ENCODE peak calls at places on chromosomes 11 and 22, in ten cellular contexts. R is heart right ventricle; F is endodermal cell; G is SJSA1; A is GM23248; E is mucosa of descending colon; H is body of pancreas; J is tibial nerve; O is upper lobe of right lung; T is naive thymus-derived CD4-positive, alpha-beta T cell. P is an unnamed sample. For H3K36me3, the result is how much of the 10 kb centered on the place peaks cover.

GRCh38 chr11:112619106-112619505 is 342.1 kb upstream of the NCAM1 start:
- DNase-seq in E (no peak), R (no peak), F (no peak), G (no peak), O (no peak), J (no peak), T (no peak), A (no peak), H (no peak), P (no peak)

GRCh38 chr11:33912405-33913361 is 20.8 kb upstream of the LMO2 start:
- DNase-seq in H (no peak), E (no peak), R (no peak), F (no peak), G (no peak), J (no peak), A (peak), O (no peak), T (no peak), P (no peak)

GRCh38 chr11:114366331-114367243 is 33.7 kb downstream of the C11orf71 start:
- DNase-seq in A (peak), G (peak), E (no peak), T (no peak), O (no peak), F (no peak), H (no peak), R (no peak), J (no peak), P (no peak)

GRCh38 chr11:118142081-118142480 is 10.5 kb downstream of the SCN4B start:
- DNase-seq in F (peak), A (peak), J (no peak), T (no peak), O (peak), G (no peak), R (no peak), H (no peak), E (no peak), P (no peak)

GRCh38 chr11:122850076-122850631 is 11.9 kb downstream of the CRTAM start:
- DNase-seq in E (no peak), A (peak), O (no peak), T (no peak), J (no peak), H (no peak), G (peak), R (no peak), F (peak), P (no peak)

GRCh38 chr22:50292643-50293440 is 14.6 kb downstream of the PLXNB2 start:
- DNase-seq in R (no peak), O (no peak), J (no peak), E (no peak), G (peak), F (no peak), T (no peak), A (no peak), H (no peak), P (no peak)

GRCh38 chr11:37087650-37088572 is 489.9 kb upstream of the RAG2 start:
- DNase-seq in T (no peak), E (no peak), O (no peak), H (no peak), F (no peak), R (no peak), A (no peak), G (no peak), J (no peak), P (no peak)

GRCh38 chr22:50674127-50674493 is 1.5 kb downstream of the SHANK3 start:
- DNase-seq in R (no peak), G (no peak), H (no peak), A (no peak), E (peak), F (peak), O (no peak), T (no peak), J (no peak), P (no peak)

GRCh38 chr11:25891960-25892359 is 440.0 kb upstream of the ANO3 start:
- DNase-seq in O (no peak), G (no peak), T (no peak), R (no peak), A (peak), F (no peak), E (no peak), J (no peak), H (no peak), P (no peak)

GRCh38 chr11:69437001-69437875 is 44.2 kb upstream of the LINC01488 start:
- DNase-seq in O (peak), R (no peak), E (no peak), A (no peak), H (peak), T (no peak), J (no peak), G (peak), F (peak), P (no peak)

GRCh38 chr11:17608830-17609229 is 61.8 kb downstream of the OTOG start:
- DNase-seq in J (no peak), E (no peak), G (no peak), R (no peak), T (no peak), H (no peak), A (no peak), O (no peak), F (no peak), P (no peak)

GRCh38 chr11:72038491-72038890 is 39.8 kb downstream of the IL18BP start:
- DNase-seq in E (no peak), H (peak), R (peak), J (peak), O (no peak), A (peak), G (no peak), F (no peak), T (no peak), P (no peak)

GRCh38 chr11:68076371-68077042 is 37.7 kb downstream of the TCIRG1 start:
- DNase-seq in T (no peak), F (no peak), O (no peak), E (no peak), G (no peak), H (no peak), A (no peak), J (no peak), R (no peak), P (no peak)

GRCh38 chr11:84476581-84476980 is 1150.6 kb downstream of the DLG2 start:
- DNase-seq in G (no peak), J (no peak), O (no peak), A (peak), F (no peak), R (no peak), T (no peak), H (no peak), E (no peak), P (no peak)

GRCh38 chr11:119361961-119362725 is 15.6 kb upstream of the MFRP start:
- DNase-seq in T (no peak), A (no peak), O (no peak), G (no peak), F (peak), J (no peak), H (no peak), E (no peak), R (no peak), P (no peak)

GRCh38 chr11:70568504-70569172 is 170.3 kb downstream of the CTTN start:
- DNase-seq in H (no peak), O (peak), A (peak), R (peak), J (peak), T (no peak), G (no peak), E (peak), F (peak), P (no peak)

GRCh38 chr11:112157274-112157766 is 6.6 kb downstream of the IL18 start:
- DNase-seq in F (no peak), G (peak), T (no peak), R (no peak), A (peak), E (no peak), O (no peak), H (peak), J (no peak), P (no peak)

GRCh38 chr11:297666-298405 is 1.5 kb downstream of the IFITM5 start:
- DNase-seq in F (peak), H (peak), O (peak), J (peak), R (no peak), E (peak), T (no peak), G (peak), A (peak), P (peak)

GRCh38 chr22:29334696-29335344 is 19.3 kb upstream of the RASL10A start:
- DNase-seq in H (no peak), R (no peak), J (no peak), A (no peak), E (peak), T (no peak), G (no peak), F (no peak), O (no peak), P (no peak)

GRCh38 chr11:80960331-80961095 is 1519.7 kb upstream of the TENM4 start:
- DNase-seq in T (no peak), O (no peak), H (no peak), A (peak), F (no peak), E (no peak), R (no peak), J (no peak), G (no peak), P (no peak)

GRCh38 chr11:88367310-88367709 is 29.8 kb upstream of the CTSC start:
- DNase-seq in F (no peak), H (no peak), R (no peak), T (no peak), J (no peak), A (no peak), O (no peak), G (no peak), E (no peak), P (no peak)

GRCh38 chr22:28594784-28595324 is 84.8 kb downstream of the TTC28 start:
- DNase-seq in F (no peak), J (no peak), T (no peak), E (no peak), G (peak), H (peak), R (no peak), O (no peak), A (peak), P (peak)

GRCh38 chr11:66479741-66480115 is 506 bp upstream of the DPP3 start:
- DNase-seq in O (no peak), E (no peak), T (no peak), F (no peak), G (no peak), R (no peak), A (no peak), J (no peak), H (no peak), P (no peak)

GRCh38 chr11:103625624-103625965 is 410.8 kb upstream of the DDI1 start:
- DNase-seq in A (no peak), H (no peak), F (no peak), T (no peak), O (no peak), E (no peak), R (no peak), G (no peak), J (no peak), P (no peak)

GRCh38 chr11:76635991-76636520 is 34.5 kb downstream of the LRRC32 start:
- DNase-seq in H (no peak), A (no peak), R (no peak), E (no peak), T (no peak), O (no peak), G (no peak), J (no peak), F (peak), P (no peak)

GRCh38 chr11:47400813-47401279 is 7.5 kb upstream of the SLC39A13 start:
- DNase-seq in R (no peak), F (peak), O (no peak), T (no peak), J (no peak), H (no peak), E (no peak), A (peak), G (no peak), P (no peak)
- H3K4me3 ChIP-seq in R (peak), F (peak), O (peak), T (peak), J (no peak), H (no peak), E (no peak), A (no peak), G (no peak), P (peak)

DNA sequence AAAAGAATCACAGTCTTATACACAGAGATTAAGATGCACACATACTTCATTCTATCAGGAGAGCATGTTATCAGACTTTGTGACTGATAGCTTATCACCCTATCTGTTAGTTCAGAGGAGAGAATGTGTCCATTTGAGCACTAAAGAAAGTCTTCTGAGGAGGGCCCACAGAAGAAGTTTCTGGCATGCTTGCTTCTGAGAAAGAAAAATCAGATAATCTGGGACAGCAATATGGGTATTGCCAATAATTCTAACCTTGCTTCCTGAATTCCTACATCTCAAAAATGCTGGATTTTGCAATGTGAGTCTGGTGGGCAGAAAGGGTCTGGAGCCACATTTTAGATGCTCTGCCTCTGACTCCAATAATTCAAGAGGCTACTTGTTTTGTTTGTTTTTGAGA is 128.9 kb downstream of the RBFOX2 start:
- DNase-seq in H (no peak), E (no peak), T (no peak), F (no peak), J (no peak), A (no peak), G (no peak), R (no peak), O (no peak), P (no peak)
- H3K36me3 ChIP-seq in H (under half), E (under half), T (under half), F (under half), J (under half), A (under half), G (under half), R (under half), O (under half), P (under half)

GRCh38 chr22:46078241-46079092 is 71.9 kb upstream of the PPARA start:
- DNase-seq in F (no peak), G (peak), H (peak), O (peak), E (peak), T (no peak), J (peak), R (peak), A (peak), P (no peak)
- H3K4me3 ChIP-seq in F (no peak), G (peak), H (no peak), O (peak), E (no peak), T (no peak), J (peak), R (peak), A (peak), P (no peak)

GRCh38 chr11:75403037-75403436 is 3.7 kb downstream of the RPS3 start:
- DNase-seq in G (no peak), J (no peak), H (no peak), A (peak), F (no peak), O (no peak), E (no peak), R (no peak), T (no peak), P (no peak)

GRCh38 chr11:75403983-75404658 is 4.8 kb downstream of the RPS3 start:
- DNase-seq in O (peak), T (no peak), J (no peak), G (no peak), H (no peak), E (no peak), F (no peak), A (no peak), R (no peak), P (no peak)

GRCh38 chr11:75413864-75414263 is 14.5 kb downstream of the RPS3 start:
- DNase-seq in G (no peak), R (no peak), F (no peak), O (no peak), A (no peak), T (no peak), E (no peak), J (no peak), H (no peak), P (no peak)

GRCh38 chr11:75406338-75406777 is 7.0 kb downstream of the RPS3 start:
- DNase-seq in J (no peak), O (no peak), R (no peak), E (no peak), G (no peak), F (peak), A (peak), T (no peak), H (no peak), P (no peak)

GRCh38 chr11:75408852-75409219 is 9.5 kb downstream of the RPS3 start:
- DNase-seq in J (no peak), R (no peak), E (no peak), H (no peak), O (peak), F (no peak), A (no peak), T (no peak), G (no peak), P (no peak)
- H3K36me3 ChIP-seq in J (half or more), R (half or more), E (under half), H (under half), O (half or more), F (half or more), A (under half), T (half or more), G (under half), P (half or more)

GRCh38 chr11:46907606-46908005 is 10.7 kb downstream of the LRP4 start:
- DNase-seq in E (no peak), T (no peak), G (no peak), A (no peak), H (no peak), O (no peak), R (no peak), F (no peak), J (no peak), P (no peak)
- H3K4me3 ChIP-seq in E (no peak), T (no peak), G (no peak), A (no peak), H (no peak), O (no peak), R (no peak), F (no peak), J (no peak), P (no peak)

DNA sequence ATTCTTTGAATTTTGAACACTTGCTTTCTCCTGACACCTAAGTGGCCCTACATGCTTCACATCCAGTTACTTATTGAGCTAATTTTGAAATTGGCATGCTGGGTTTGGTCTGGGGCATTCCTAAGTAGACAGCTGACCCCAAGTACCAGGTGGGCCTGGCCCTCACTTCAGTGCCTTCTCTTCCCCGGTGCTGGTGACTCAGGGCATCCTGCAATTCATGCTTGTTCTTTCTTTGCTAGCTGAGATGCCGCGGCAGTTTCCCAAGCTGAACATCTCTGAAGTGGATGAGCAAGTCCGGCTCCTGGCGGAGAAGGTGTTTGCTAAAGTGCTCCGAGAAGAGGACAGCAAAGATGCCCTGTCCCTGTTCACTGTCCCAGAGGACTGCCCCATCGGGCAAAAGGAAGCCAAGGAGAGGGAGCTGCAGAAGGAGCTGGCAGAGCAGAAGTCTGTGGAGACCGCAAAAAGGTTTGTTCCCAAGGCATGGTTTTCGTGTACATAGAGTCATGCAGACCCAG is 6.3 kb downstream of the AMPD3 start:
- DNase-seq in A (no peak), O (no peak), T (no peak), E (no peak), F (peak), R (no peak), G (no peak), H (no peak), J (no peak), P (no peak)
- H3K36me3 ChIP-seq in A (under half), O (under half), T (half or more), E (under half), F (under half), R (half or more), G (under half), H (under half), J (under half), P (under half)

GRCh38 chr22:21052715-21053459 is 7.1 kb downstream of the LRRC74B start:
- DNase-seq in F (no peak), H (no peak), R (no peak), E (no peak), T (no peak), O (no peak), A (no peak), J (no peak), G (no peak), P (no peak)
- H3K4me3 ChIP-seq in F (no peak), H (no peak), R (no peak), E (no peak), T (no peak), O (no peak), A (no peak), J (no peak), G (no peak), P (no peak)